ENCODE peak calls at places on chromosomes 7 and 10, in six cellular contexts. R is AML-193; E is activated CD8-positive, alpha-beta memory T cell treated with anti-CD3 and anti-CD28 coated beads for 48 hours; I is hypothalamus; V is NCI-H2081; L is iPS DF 19.7. Y is an unnamed sample.

GRCh38 chr10:103502849-103503660 is 9.6 kb downstream of the NEURL1 start:
- DNase-seq in E (no peak), R (no peak), I (no peak), L (no peak), V (no peak), Y (no peak)

GRCh38 chr10:130439796-130440195 is 303.6 kb downstream of the GLRX3 start:
- DNase-seq in R (no peak), V (no peak), I (no peak), L (no peak), E (no peak), Y (no peak)

GRCh38 chr10:96743988-96744585 is 23.8 kb upstream of the PIK3AP1 start:
- DNase-seq in L (no peak), R (peak), I (no peak), V (peak), E (no peak), Y (no peak)

GRCh38 chr10:34121974-34122282 is 693.2 kb downstream of the PARD3 start:
- DNase-seq in E (no peak), R (no peak), L (no peak), V (no peak), I (no peak), Y (no peak)

GRCh38 chr7:82534687-82535086 is 91.1 kb upstream of the CACNA2D1 start:
- DNase-seq in E (no peak), I (no peak), R (no peak), L (no peak), V (no peak), Y (no peak)

GRCh38 chr7:31785081-31785480 is 98.1 kb downstream of the PPP1R17 start:
- DNase-seq in V (no peak), E (no peak), I (no peak), L (no peak), R (no peak), Y (no peak)

GRCh38 chr10:101512741-101513140 is 75.3 kb downstream of the POLL start:
- DNase-seq in V (no peak), I (no peak), E (no peak), R (no peak), L (no peak), Y (no peak)

GRCh38 chr10:33381897-33382578 is 47.6 kb upstream of the NRP1 start:
- DNase-seq in I (no peak), V (no peak), L (no peak), R (no peak), E (no peak), Y (no peak)

GRCh38 chr7:20784311-20785210 is 2.1 kb downstream of the SP8 start:
- DNase-seq in I (no peak), L (no peak), E (no peak), V (peak), R (no peak), Y (no peak)

GRCh38 chr10:44967596-44967995 is 8.0 kb downstream of the RASSF4 start:
- DNase-seq in L (no peak), E (no peak), R (peak), V (no peak), I (no peak), Y (no peak)

GRCh38 chr7:138226001-138226476 is 149.8 kb downstream of the AKR1D1 start:
- DNase-seq in I (no peak), V (peak), E (no peak), R (no peak), L (no peak), Y (no peak)

GRCh38 chr7:129387537-129387936 is 46.7 kb upstream of the STRIP2 start:
- DNase-seq in E (no peak), R (no peak), V (no peak), L (no peak), I (no peak), Y (no peak)

GRCh38 chr10:126584836-126585235 is 85.7 kb downstream of the C10orf90 start:
- DNase-seq in I (no peak), L (no peak), E (no peak), R (no peak), V (no peak), Y (no peak)